ENCODE peak calls at places on chromosome 3, in ten cellular contexts. U, E, F, Z, Y, I, C, Q, O and L are unnamed samples.

GRCh38 chr3:72258366-72258765 is 473.4 kb upstream of the PROK2 start:
- DNase-seq in U (no peak), E (no peak), F (no peak), Z (no peak), Y (no peak), I (no peak), C (no peak), Q (no peak), O (peak; percentile 61), L (no peak)

GRCh38 chr3:180196658-180197057 is 159.9 kb upstream of the PEX5L start:
- DNase-seq in U (no peak), E (no peak), F (no peak), Z (no peak), Y (no peak), I (no peak), C (no peak), Q (no peak), O (no peak), L (peak; percentile 49)

GRCh38 chr3:96960661-96961330 is 146.4 kb downstream of the EPHA6 start:
- DNase-seq in U (no peak), E (no peak), F (no peak), Z (no peak), Y (no peak), I (no peak), C (no peak), Q (peak; percentile 37), O (no peak), L (no peak)

GRCh38 chr3:45332493-45332892 is 55.9 kb upstream of the LARS2 start:
- DNase-seq in U (no peak), E (no peak), F (no peak), Z (no peak), Y (no peak), I (no peak), C (no peak), Q (no peak), O (no peak), L (no peak)

GRCh38 chr3:20974389-20974788 is 776.6 kb downstream of the ZNF385D start:
- DNase-seq in U (no peak), E (no peak), F (no peak), Z (no peak), Y (no peak), I (no peak), C (no peak), Q (no peak), O (no peak), L (no peak)

GRCh38 chr3:192207661-192208060 is 519.7 kb downstream of the FGF12 start:
- DNase-seq in U (no peak), E (no peak), F (no peak), Z (peak; percentile 48), Y (no peak), I (no peak), C (no peak), Q (no peak), O (no peak), L (no peak)

GRCh38 chr3:124965413-124965812 is 30.9 kb upstream of the MUC13 start:
- DNase-seq in U (no peak), E (no peak), F (no peak), Z (no peak), Y (no peak), I (no peak), C (no peak), Q (no peak), O (no peak), L (no peak)

GRCh38 chr3:139588450-139588849 is 48.9 kb upstream of the RBP1 start:
- DNase-seq in U (no peak), E (no peak), F (no peak), Z (no peak), Y (no peak), I (no peak), C (no peak), Q (peak; percentile 31), O (peak; percentile 73), L (no peak)

GRCh38 chr3:172629470-172629869 is 81.4 kb downstream of the NCEH1 start:
- DNase-seq in U (peak; percentile 49), E (no peak), F (no peak), Z (no peak), Y (no peak), I (no peak), C (no peak), Q (no peak), O (no peak), L (no peak)

GRCh38 chr3:107954845-107955244 is 136.0 kb downstream of the CD47 start:
- DNase-seq in U (no peak), E (no peak), F (no peak), Z (no peak), Y (no peak), I (no peak), C (no peak), Q (no peak), O (no peak), L (no peak)

GRCh38 chr3:117409701-117410459 is 700.3 kb downstream of the TUSC7 start:
- DNase-seq in U (peak; percentile 3), E (no peak), F (no peak), Z (no peak), Y (no peak), I (no peak), C (no peak), Q (no peak), O (peak; percentile 44), L (no peak)

GRCh38 chr3:45915518-45916231 is 27.6 kb upstream of the CXCR6 start:
- DNase-seq in U (peak; percentile 92), E (peak; percentile 48), F (peak; percentile 70), Z (no peak), Y (peak; percentile 76), I (no peak), C (no peak), Q (peak; percentile 82), O (peak; percentile 13), L (no peak)

GRCh38 chr3:129793947-129794318 is 99.6 kb downstream of the TMCC1 start:
- DNase-seq in U (no peak), E (no peak), F (no peak), Z (no peak), Y (no peak), I (no peak), C (no peak), Q (no peak), O (peak; percentile 79), L (no peak)

GRCh38 chr3:48679416-48680380 is 6.0 kb downstream of the NCKIPSD start:
- DNase-seq in U (no peak), E (no peak), F (no peak), Z (no peak), Y (no peak), I (no peak), C (no peak), Q (no peak), O (no peak), L (no peak)

GRCh38 chr3:152257246-152258074 is 11.3 kb upstream of the MBNL1 start:
- DNase-seq in U (peak; percentile 18), E (no peak), F (no peak), Z (no peak), Y (no peak), I (no peak), C (no peak), Q (no peak), O (no peak), L (peak; percentile 24)

GRCh38 chr3:13896473-13897154 is 16.7 kb upstream of the WNT7A start:
- DNase-seq in U (peak; percentile 56), E (peak; percentile 59), F (peak; percentile 20), Z (no peak), Y (peak; percentile 69), I (no peak), C (no peak), Q (peak; percentile 90), O (peak; percentile 88), L (no peak)

DNA sequence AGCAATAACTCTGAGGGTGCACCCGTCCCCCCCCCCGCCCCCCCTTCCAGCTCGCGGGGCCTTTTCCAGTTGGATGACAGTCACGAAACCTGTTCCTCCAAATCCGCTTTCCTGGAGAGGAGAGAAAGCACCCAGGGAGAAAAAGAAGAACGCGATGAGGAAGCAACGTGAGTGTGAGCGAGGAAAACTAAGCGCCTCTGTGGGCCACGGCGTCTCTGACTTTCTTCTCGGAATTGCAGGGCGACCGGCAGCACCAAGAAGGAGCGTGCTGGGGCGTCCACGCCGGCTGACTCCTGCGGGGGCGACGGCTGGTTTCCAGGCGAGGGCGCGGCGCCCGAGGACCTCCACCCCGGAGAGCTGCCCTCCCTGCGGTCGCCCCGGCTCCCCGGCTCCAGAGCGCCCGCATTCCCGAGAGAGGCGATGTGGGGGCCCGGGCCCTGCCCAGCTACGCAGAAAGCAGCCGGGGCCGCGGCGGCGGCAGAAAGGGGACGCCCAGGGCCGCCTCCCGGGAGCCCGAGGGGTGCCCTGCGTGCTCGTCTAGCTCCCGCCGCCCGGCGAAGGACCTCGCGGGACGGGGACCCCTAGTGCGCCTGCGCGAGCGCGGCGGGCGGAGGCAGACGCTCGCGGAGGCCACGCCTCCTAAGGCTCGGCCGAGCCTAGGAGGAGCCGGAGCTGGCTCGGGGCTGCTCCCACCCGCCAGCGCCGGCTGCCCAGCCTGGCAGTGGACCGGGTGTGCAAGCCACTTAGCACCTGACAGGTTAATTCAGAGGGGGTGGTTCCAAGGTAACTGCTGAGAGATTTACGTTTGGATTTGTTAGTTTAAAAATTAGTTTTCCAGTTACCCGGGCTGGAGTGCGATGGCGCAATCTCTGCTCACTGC is 15.3 kb upstream of the ADIPOQ start:
- DNase-seq in U (peak; percentile 40), E (peak; percentile 83), F (peak; percentile 39), Z (peak; percentile 89), Y (peak; percentile 90), I (peak; percentile 83), C (no peak), Q (peak; percentile 92), O (peak; percentile 96), L (peak; percentile 86)
- H3K27me3 ChIP-seq in U (peaks cover 17% of the 10 kb centered on the region), E (peaks cover 75% of the 10 kb centered on the region), F (peaks cover 34% of the 10 kb centered on the region), Z (peaks cover 69% of the 10 kb centered on the region), Y (peaks cover 26% of the 10 kb centered on the region), I (peaks cover 1% of the 10 kb centered on the region), C (peaks cover 5% of the 10 kb centered on the region), Q (peaks cover 39% of the 10 kb centered on the region), O (peaks cover 82% of the 10 kb centered on the region), L (no peaks in the 10 kb centered on the region)

GRCh38 chr3:182710557-182711157 is 82.6 kb upstream of the ATP11B start:
- DNase-seq in U (no peak), E (no peak), F (no peak), Z (no peak), Y (no peak), I (no peak), C (no peak), Q (peak; percentile 61), O (peak; percentile 37), L (no peak)
- TF ChIP-seq CTCF in U (peak; percentile 57), E (peak; percentile 47), F (peak; percentile 69), Z (peak; percentile 57), Y (peak; percentile 82), I (peak; percentile 47), C (peak; percentile 43), Q (peak; percentile 86), O (peak; percentile 81), L (peak; percentile 43)

GRCh38 chr3:157786618-157787017 is 283.4 kb upstream of the VEPH1 start:
- DNase-seq in U (no peak), E (no peak), F (no peak), Z (no peak), Y (no peak), I (no peak), C (no peak), Q (peak; percentile 53), O (no peak), L (no peak)
- H3K4me3 ChIP-seq in U (no peak overlapping the region), E (no peak overlapping the region), F (no peak overlapping the region), Z (no peak overlapping the region), Y (no peak overlapping the region), I (no peak overlapping the region), C (no peak overlapping the region), Q (peak overlapping the region; percentile 36), O (no peak overlapping the region), L (no peak overlapping the region)

DNA sequence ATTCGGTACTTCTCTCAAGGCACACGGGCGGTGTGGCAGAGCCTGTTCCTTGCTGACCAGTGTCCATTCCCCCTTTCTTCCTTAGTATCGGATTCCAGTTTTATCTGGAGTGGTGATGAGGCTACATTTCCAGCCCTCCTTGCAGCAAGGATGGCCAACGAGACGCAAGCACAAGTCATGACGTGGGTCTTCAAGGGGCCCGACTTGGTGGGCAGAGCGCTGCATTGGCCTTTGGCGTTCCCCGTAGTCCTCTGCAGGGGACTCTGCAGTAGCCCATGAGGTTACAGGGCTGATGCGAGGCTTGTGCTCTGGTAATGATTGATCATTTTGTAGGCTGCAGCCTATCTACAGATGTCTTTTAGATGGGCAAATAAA is 194.5 kb downstream of the OPA1 start:
- DNase-seq in U (no peak), E (no peak), F (no peak), Z (no peak), Y (no peak), I (no peak), C (no peak), Q (no peak), O (no peak), L (no peak)
- H3K27me3 ChIP-seq in U (peaks cover 81% of the 10 kb centered on the region), E (no peaks in the 10 kb centered on the region), F (peaks cover 59% of the 10 kb centered on the region), Z (no peaks in the 10 kb centered on the region), Y (no peaks in the 10 kb centered on the region), I (no peaks in the 10 kb centered on the region), C (no peaks in the 10 kb centered on the region), Q (no peaks in the 10 kb centered on the region), O (peaks cover 4% of the 10 kb centered on the region), L (no peaks in the 10 kb centered on the region)